ENCODE peak calls at places on chromosomes 11 and 22, in six cellular contexts. M is NCI-H774; S is myocyte; N is naive B cell; U is amniotic epithelial cell; O is naive thymus-derived CD4-positive, alpha-beta T cell. R is an unnamed sample.

GRCh38 chr11:12868315-12869073 is 140.6 kb upstream of the RASSF10 start:
- DNase-seq in M (no peak), S (peak), N (no peak), U (peak), O (no peak), R (no peak)

GRCh38 chr22:28923826-28924732 is 40.7 kb downstream of the ZNRF3 start:
- DNase-seq in M (peak), S (no peak), N (no peak), U (no peak), O (no peak), R (peak)

GRCh38 chr11:92070026-92070889 is 154.4 kb upstream of the FAT3 start:
- DNase-seq in M (no peak), S (no peak), N (no peak), U (no peak), O (no peak), R (no peak)

GRCh38 chr11:11230802-11231562 is 122.1 kb downstream of the CSNK2A3 start:
- DNase-seq in M (peak), S (peak), N (no peak), U (no peak), O (no peak), R (peak)

GRCh38 chr22:31192513-31192912 is 19.6 kb upstream of the LIMK2 start:
- DNase-seq in M (no peak), S (no peak), N (no peak), U (peak), O (no peak), R (no peak)

GRCh38 chr11:3202759-3203158 is 15.9 kb downstream of the MRGPRG start:
- DNase-seq in M (no peak), S (no peak), N (no peak), U (no peak), O (no peak), R (peak)

GRCh38 chr22:32199961-32200360 is 4.9 kb downstream of the RFPL2 start:
- DNase-seq in M (no peak), S (no peak), N (no peak), U (no peak), O (no peak), R (no peak)

GRCh38 chr11:62011881-62012280 is 44.4 kb upstream of the FTH1 start:
- DNase-seq in M (no peak), S (no peak), N (no peak), U (no peak), O (no peak), R (no peak)

GRCh38 chr11:73344191-73344607 is 32.0 kb upstream of the RELT start:
- DNase-seq in M (no peak), S (peak), N (no peak), U (no peak), O (no peak), R (peak)

GRCh38 chr11:27696961-27697360 is 3.3 kb downstream of the BDNF start:
- DNase-seq in M (no peak), S (no peak), N (no peak), U (peak), O (no peak), R (no peak)

GRCh38 chr22:37313376-37314314 is 31.3 kb downstream of the CYTH4 start:
- DNase-seq in M (no peak), S (no peak), N (no peak), U (no peak), O (no peak), R (no peak)

GRCh38 chr11:18384157-18384641 is 10.2 kb upstream of the LDHA start:
- DNase-seq in M (no peak), S (no peak), N (no peak), U (peak), O (peak), R (peak)

GRCh38 chr11:79259800-79260199 is 181.0 kb downstream of the TENM4 start:
- DNase-seq in M (no peak), S (no peak), N (no peak), U (no peak), O (no peak), R (no peak)

R was measured in SJCRH30.